ENCODE peak calls at places on chromosomes 6 and 20, in nine cellular contexts. Y is right lobe of liver, L is suprapubic skin, N is sigmoid colon, G is HCT116, Q is IMR-90, A is A549, H is HepG2, R is tibial nerve. Z is an unnamed sample. For H3K4me1, the result is how much of the 10 kb centered on the place peaks cover.

GRCh38 chr20:50534567-50534966 is 24.4 kb downstream of the PTPN1 start:
- DNase-seq in Y (no peak), L (no peak), N (no peak), G (no peak), Q (peak), A (no peak), H (no peak), R (no peak), Z (no peak)

GRCh38 chr6:157428418-157429202 is 47.6 kb downstream of the ZDHHC14 start:
- DNase-seq in Y (no peak), L (no peak), N (no peak), G (peak), Q (peak), A (peak), H (peak), R (no peak), Z (no peak)

GRCh38 chr20:47680804-47681529 is 104.3 kb downstream of the SULF2 start:
- DNase-seq in Y (no peak), L (no peak), N (no peak), G (no peak), Q (peak), A (no peak), H (peak), R (no peak), Z (no peak)

GRCh38 chr6:61200444-61200843 is 1085.6 kb downstream of the KHDRBS2 start:
- DNase-seq in Y (no peak), L (no peak), N (no peak), G (no peak), Q (no peak), A (no peak), H (no peak), R (no peak), Z (no peak)

GRCh38 chr6:145042559-145042958 is 692.8 kb downstream of the EPM2A start:
- DNase-seq in Y (no peak), L (no peak), N (no peak), G (no peak), Q (no peak), A (no peak), H (peak), R (no peak), Z (no peak)

GRCh38 chr6:36625161-36625919 is 31.2 kb downstream of the SRSF3 start:
- DNase-seq in Y (peak), L (peak), N (peak), G (no peak), Q (peak), A (no peak), H (no peak), R (no peak), Z (no peak)

GRCh38 chr20:12072221-12072944 is 154.7 kb downstream of the BTBD3 start:
- DNase-seq in Y (no peak), L (no peak), N (no peak), G (no peak), Q (no peak), A (no peak), H (no peak), R (no peak), Z (no peak)

GRCh38 chr6:109383438-109383940 is 1.2 kb upstream of the CD164 start:
- DNase-seq in Y (no peak), L (no peak), N (no peak), G (no peak), Q (no peak), A (no peak), H (peak), R (no peak), Z (no peak)

GRCh38 chr20:24977797-24978196 is 14.8 kb downstream of the APMAP start:
- DNase-seq in Y (peak), L (peak), N (peak), G (no peak), Q (no peak), A (no peak), H (no peak), R (no peak), Z (no peak)

GRCh38 chr20:46965477-46965876 is 70.8 kb downstream of the EYA2 start:
- DNase-seq in Y (no peak), L (no peak), N (no peak), G (no peak), Q (no peak), A (no peak), H (no peak), R (no peak), Z (peak)

GRCh38 chr6:34322732-34323131 is 69.7 kb downstream of the NUDT3 start:
- DNase-seq in Y (no peak), L (no peak), N (no peak), G (no peak), Q (no peak), A (no peak), H (no peak), R (no peak), Z (no peak)

GRCh38 chr6:117467876-117468275 is 14.6 kb upstream of the DCBLD1 start:
- DNase-seq in Y (no peak), L (no peak), N (no peak), G (no peak), Q (no peak), A (no peak), H (no peak), R (no peak), Z (no peak)

GRCh38 chr6:40342674-40343230 is 244.4 kb downstream of the LRFN2 start:
- DNase-seq in Y (no peak), L (peak), N (peak), G (no peak), Q (no peak), A (no peak), H (no peak), R (no peak), Z (no peak)

GRCh38 chr20:32449890-32450401 is 91.8 kb downstream of the ASXL1 start:
- DNase-seq in Y (no peak), L (no peak), N (no peak), G (no peak), Q (no peak), A (no peak), H (no peak), R (no peak), Z (no peak)

GRCh38 chr6:137652961-137653697 is 158.9 kb upstream of the OLIG3 start:
- DNase-seq in Y (no peak), L (no peak), N (no peak), G (no peak), Q (no peak), A (no peak), H (no peak), R (no peak), Z (no peak)

GRCh38 chr6:610882-611281 is 46.0 kb downstream of the HUS1B start:
- DNase-seq in Y (no peak), L (no peak), N (no peak), G (no peak), Q (no peak), A (no peak), H (no peak), R (no peak), Z (no peak)

GRCh38 chr6:152308306-152308705 is 328.9 kb downstream of the SYNE1 start:
- DNase-seq in Y (no peak), L (no peak), N (no peak), G (no peak), Q (no peak), A (no peak), H (no peak), R (no peak), Z (no peak)

GRCh38 chr20:53728359-53728758 is 134.7 kb upstream of the ZNF217 start:
- DNase-seq in Y (no peak), L (no peak), N (no peak), G (no peak), Q (no peak), A (no peak), H (no peak), R (no peak), Z (no peak)

GRCh38 chr6:130034815-130035146 is 16.4 kb downstream of the L3MBTL3 start:
- DNase-seq in Y (no peak), L (no peak), N (no peak), G (no peak), Q (no peak), A (no peak), H (no peak), R (no peak), Z (no peak)

GRCh38 chr6:49327005-49327404 is 136.0 kb downstream of the MMUT start:
- DNase-seq in Y (no peak), L (no peak), N (no peak), G (no peak), Q (peak), A (no peak), H (no peak), R (no peak), Z (no peak)

GRCh38 chr6:107819976-107820551 is 4.0 kb downstream of the SCML4 start:
- DNase-seq in Y (no peak), L (no peak), N (no peak), G (no peak), Q (peak), A (no peak), H (no peak), R (no peak), Z (peak)

GRCh38 chr20:17884318-17885003 is 84.1 kb downstream of the SNX5 start:
- DNase-seq in Y (no peak), L (no peak), N (peak), G (no peak), Q (no peak), A (no peak), H (no peak), R (no peak), Z (no peak)

GRCh38 chr20:38173237-38174156 is 8.4 kb upstream of the TGM2 start:
- DNase-seq in Y (no peak), L (no peak), N (peak), G (no peak), Q (peak), A (peak), H (peak), R (no peak), Z (no peak)

GRCh38 chr6:133724726-133725125 is 164.2 kb upstream of the TCF21 start:
- DNase-seq in Y (no peak), L (no peak), N (no peak), G (no peak), Q (peak), A (no peak), H (no peak), R (no peak), Z (no peak)

GRCh38 chr6:37449984-37450383 is 17.0 kb downstream of the CMTR1 start:
- DNase-seq in Y (no peak), L (no peak), N (no peak), G (no peak), Q (no peak), A (no peak), H (no peak), R (no peak), Z (no peak)

GRCh38 chr6:47076422-47077344 is 34.6 kb upstream of the ADGRF1 start:
- DNase-seq in Y (no peak), L (no peak), N (no peak), G (no peak), Q (no peak), A (no peak), H (peak), R (no peak), Z (no peak)

GRCh38 chr6:143194095-143194589 is 133.5 kb downstream of the AIG1 start:
- DNase-seq in Y (no peak), L (no peak), N (no peak), G (no peak), Q (no peak), A (no peak), H (no peak), R (no peak), Z (no peak)
- TF ChIP-seq POLR2A in Y (no peak), L (no peak), N (no peak), G (no peak), Q (no peak), A (no peak), H (no peak), R (no peak), Z (no peak)

GRCh38 chr6:163709693-163710092 is 295.2 kb downstream of the QKI start:
- DNase-seq in Y (no peak), L (no peak), N (no peak), G (no peak), Q (no peak), A (no peak), H (no peak), R (no peak), Z (no peak)
- H3K4me1 ChIP-seq in Y (under half), L (half or more), N (under half), G (under half), Q (under half), A (under half), H (under half), R (half or more), Z (under half)

DNA sequence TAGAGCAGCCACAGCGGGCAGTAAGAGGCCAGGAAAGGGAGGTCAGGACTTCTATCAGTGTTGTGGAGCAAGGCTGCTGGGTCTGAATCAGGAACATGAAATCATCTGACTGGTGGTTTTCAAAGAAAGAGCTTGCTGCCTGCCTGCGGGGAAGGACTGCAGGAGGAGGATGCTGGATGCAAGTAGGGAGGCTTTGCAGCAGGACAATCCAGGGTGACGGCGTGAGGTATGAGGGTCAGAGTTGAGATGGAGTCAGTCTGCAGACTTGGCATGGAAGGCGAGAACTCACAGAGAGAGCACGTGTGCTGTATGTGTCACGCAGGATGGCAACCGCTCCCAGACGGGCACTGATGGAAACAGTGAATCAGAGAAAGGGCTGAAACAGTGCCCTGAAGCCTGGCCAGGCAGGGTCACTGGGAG is 59.2 kb upstream of the CD93 start:
- DNase-seq in Y (peak), L (peak), N (peak), G (no peak), Q (peak), A (no peak), H (no peak), R (no peak), Z (no peak)
- TF ChIP-seq POLR2A in Y (no peak), L (no peak), N (no peak), G (no peak), Q (no peak), A (no peak), H (no peak), R (no peak), Z (no peak)

GRCh38 chr6:142372348-142372747 is 70.5 kb downstream of the ADGRG6 start:
- DNase-seq in Y (no peak), L (no peak), N (no peak), G (peak), Q (peak), A (no peak), H (no peak), R (no peak), Z (no peak)

GRCh38 chr6:142376115-142376514 is 74.3 kb downstream of the ADGRG6 start:
- DNase-seq in Y (no peak), L (no peak), N (no peak), G (no peak), Q (no peak), A (no peak), H (peak), R (no peak), Z (no peak)

GRCh38 chr6:142373268-142374089 is 71.7 kb downstream of the ADGRG6 start:
- DNase-seq in Y (no peak), L (no peak), N (no peak), G (no peak), Q (peak), A (no peak), H (peak), R (no peak), Z (no peak)

GRCh38 chr6:142374965-142375733 is 73.3 kb downstream of the ADGRG6 start:
- DNase-seq in Y (no peak), L (no peak), N (no peak), G (peak), Q (peak), A (peak), H (peak), R (no peak), Z (no peak)

DNA sequence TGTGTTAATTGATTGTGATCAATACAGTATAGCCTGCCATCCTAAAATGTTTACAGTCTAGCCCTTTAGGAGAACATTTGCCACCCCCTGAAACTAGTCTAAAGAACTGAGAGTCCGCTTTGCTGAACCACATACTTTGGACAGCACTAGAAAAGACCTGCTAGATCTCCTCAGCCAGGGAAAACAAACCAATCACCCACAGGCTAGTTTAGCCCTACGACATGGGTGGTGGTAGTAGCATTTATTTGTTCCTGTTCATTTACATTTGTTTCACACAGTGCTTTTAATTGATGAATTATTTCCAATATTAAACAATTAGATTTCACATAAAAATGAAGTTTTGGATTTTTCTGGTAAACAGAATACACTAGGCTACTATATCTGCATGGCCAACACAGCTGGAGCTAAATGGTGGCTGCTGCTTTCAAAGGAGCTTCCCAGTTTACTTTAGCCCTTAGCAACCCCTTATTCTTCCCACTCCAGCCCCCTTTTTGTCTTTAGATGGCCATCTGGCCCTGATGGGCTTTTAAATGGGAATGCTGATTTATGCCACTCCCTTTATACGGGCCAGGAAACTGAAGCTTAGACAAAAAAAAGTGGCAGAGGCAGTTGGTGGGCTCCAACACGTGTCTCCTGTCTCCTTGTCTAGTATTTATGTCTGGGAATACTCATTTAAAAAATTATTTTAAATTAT is 72.4 kb downstream of the ADGRG6 start:
- DNase-seq in Y (no peak), L (no peak), N (no peak), G (no peak), Q (no peak), A (no peak), H (peak), R (no peak), Z (no peak)
- H3K4me1 ChIP-seq in Y (half or more), L (under half), N (under half), G (half or more), Q (under half), A (half or more), H (half or more), R (under half), Z (under half)

DNA sequence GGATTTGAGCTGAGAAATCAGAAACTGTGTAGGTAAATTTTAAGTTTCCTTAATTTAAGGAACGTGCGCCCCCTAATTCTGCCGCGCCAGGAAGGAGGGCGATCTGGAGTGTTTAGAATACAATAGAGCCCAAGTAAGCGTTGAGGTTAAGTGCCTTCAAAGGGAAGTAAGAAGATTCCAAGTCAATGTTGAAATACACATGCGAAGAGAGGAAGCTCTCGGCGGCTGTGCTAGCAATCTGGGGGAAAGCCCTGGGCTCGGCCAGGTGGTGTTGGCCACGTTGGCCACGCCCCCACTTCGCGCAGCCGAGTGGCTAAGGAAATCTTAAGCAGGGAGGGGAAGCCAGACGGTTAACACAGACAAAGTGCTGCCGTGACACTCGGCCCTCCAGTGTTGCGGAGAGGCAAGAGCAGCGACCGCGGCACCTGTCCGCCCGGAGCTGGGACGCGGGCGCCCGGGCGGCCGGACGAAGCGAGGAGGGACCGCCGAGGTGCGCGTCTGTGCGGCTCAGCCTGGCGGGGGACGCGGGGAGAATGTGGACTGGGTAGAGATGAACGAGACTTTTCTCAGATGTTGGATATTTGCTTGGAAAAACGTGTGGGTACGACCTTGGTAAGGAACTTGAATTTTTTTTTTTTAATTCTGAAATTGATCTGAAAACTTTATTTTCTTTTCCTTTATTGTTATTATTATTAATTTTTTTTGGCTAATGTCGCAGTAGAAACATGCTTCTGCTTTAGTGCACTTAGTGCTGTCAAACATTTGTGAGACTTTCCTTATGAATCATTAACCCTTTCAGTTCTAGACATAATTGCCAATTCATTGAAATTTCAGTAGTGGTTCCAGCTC is at the start of gene PRDM1:
- DNase-seq in Y (peak), L (peak), N (peak), G (peak), Q (peak), A (peak), H (no peak), R (peak), Z (peak)
- TF ChIP-seq POLR2A in Y (peak), L (peak), N (no peak), G (no peak), Q (peak), A (no peak), H (no peak), R (peak), Z (peak)

DNA sequence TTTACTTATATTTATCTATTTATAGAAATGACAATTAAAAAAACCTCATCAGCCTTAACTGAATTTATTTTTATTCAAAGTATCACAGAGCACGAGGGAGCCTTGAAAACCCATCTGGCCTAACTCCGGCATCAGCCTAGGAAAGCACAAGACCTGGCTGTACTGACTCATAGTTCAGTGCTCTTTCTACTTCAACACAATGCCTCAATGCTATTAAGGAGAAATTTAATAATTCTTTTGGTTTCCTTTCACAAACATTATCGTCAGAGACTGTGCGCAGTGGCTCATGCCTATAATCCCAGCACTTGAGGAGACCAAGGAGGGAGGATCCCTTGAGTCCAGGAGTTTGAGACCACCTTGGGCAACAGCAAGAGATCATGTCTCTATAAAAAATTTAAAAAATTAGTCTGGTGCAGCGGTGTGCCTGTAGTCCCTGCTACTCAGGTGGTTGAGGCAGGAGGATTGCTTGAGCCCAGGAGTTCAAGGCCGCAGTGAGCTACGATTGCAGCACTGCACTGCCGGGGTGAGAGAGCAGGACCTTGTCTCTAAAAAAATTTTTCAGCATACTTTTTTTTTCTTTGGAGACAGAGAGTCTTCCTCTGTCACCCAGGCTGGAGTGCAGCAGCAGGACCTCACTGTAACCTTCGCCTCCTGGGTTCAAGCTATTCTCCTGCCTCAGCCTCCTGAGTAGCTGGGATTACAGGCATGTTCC is 1.9 kb upstream of the SASH1 start:
- DNase-seq in Y (no peak), L (no peak), N (no peak), G (no peak), Q (no peak), A (no peak), H (peak), R (no peak), Z (no peak)
- H3K4me1 ChIP-seq in Y (under half), L (under half), N (under half), G (under half), Q (under half), A (under half), H (under half), R (under half), Z (under half)

DNA sequence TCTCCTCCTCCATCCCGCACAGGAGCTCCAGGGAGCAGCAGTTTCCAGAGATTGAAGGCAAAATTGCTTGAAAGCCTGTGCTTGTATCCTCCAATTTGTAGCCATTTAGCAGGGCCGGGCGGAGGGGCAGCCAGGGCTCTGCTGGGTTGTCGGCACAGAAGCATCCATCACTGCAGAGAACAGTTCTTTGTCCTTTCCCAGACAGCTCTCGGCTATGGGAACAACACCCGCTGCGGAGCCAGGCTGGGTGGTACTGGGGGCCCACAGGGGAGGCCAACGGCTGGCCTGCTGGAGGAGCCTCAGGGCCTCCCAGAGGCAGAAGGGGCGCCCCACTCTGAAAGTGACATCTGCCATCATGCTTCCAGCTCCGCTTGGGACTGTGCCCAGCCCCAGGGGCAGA is 7.8 kb downstream of the HRH3 start:
- DNase-seq in Y (no peak), L (no peak), N (no peak), G (no peak), Q (no peak), A (no peak), H (no peak), R (no peak), Z (no peak)
- TF ChIP-seq POLR2A in Y (no peak), L (no peak), N (no peak), G (no peak), Q (no peak), A (no peak), H (no peak), R (no peak), Z (no peak)

Z was measured in breast epithelium.